ENCODE peak calls at places on chromosomes 13 and 19, in seven cellular contexts. One of them, this sample, is unnamed.

GRCh38 chr19:19256072-19256969 is 16.8 kb downstream of the TM6SF2 start:
- DNase-seq in activated naive CD4-positive, alpha-beta T cell: no peak
- DNase-seq in HS-27A: no peak
- DNase-seq in BE2C: peak
- DNase-seq in choroid plexus epithelial cell: no peak
- DNase-seq in stimulated activated CD4-positive, alpha-beta T cell treated with anti-CD3 and anti-CD28 coated beads, Interleukin-12 subunit alpha, Interleukin-12 subunit beta, amount 100 ng/mL, for 4 hours: no peak
- DNase-seq in NCI-H1092: no peak
- DNase-seq in this sample: no peak

GRCh38 chr19:39563408-39563807 is 23.4 kb upstream of the EID2 start:
- DNase-seq in activated naive CD4-positive, alpha-beta T cell: no peak
- DNase-seq in HS-27A: no peak
- DNase-seq in BE2C: no peak
- DNase-seq in choroid plexus epithelial cell: peak
- DNase-seq in stimulated activated CD4-positive, alpha-beta T cell treated with anti-CD3 and anti-CD28 coated beads, Interleukin-12 subunit alpha, Interleukin-12 subunit beta, amount 100 ng/mL, for 4 hours: no peak
- DNase-seq in NCI-H1092: no peak
- DNase-seq in this sample: no peak

GRCh38 chr19:46111376-46111775 is 13.1 kb downstream of the IGFL3 start:
- DNase-seq in activated naive CD4-positive, alpha-beta T cell: no peak
- DNase-seq in HS-27A: no peak
- DNase-seq in BE2C: no peak
- DNase-seq in choroid plexus epithelial cell: no peak
- DNase-seq in stimulated activated CD4-positive, alpha-beta T cell treated with anti-CD3 and anti-CD28 coated beads, Interleukin-12 subunit alpha, Interleukin-12 subunit beta, amount 100 ng/mL, for 4 hours: no peak
- DNase-seq in NCI-H1092: no peak
- DNase-seq in this sample: no peak

GRCh38 chr13:113765241-113765910 is 6.3 kb downstream of the TMEM255B start:
- DNase-seq in activated naive CD4-positive, alpha-beta T cell: no peak
- DNase-seq in HS-27A: no peak
- DNase-seq in BE2C: no peak
- DNase-seq in choroid plexus epithelial cell: no peak
- DNase-seq in stimulated activated CD4-positive, alpha-beta T cell treated with anti-CD3 and anti-CD28 coated beads, Interleukin-12 subunit alpha, Interleukin-12 subunit beta, amount 100 ng/mL, for 4 hours: no peak
- DNase-seq in NCI-H1092: no peak
- DNase-seq in this sample: no peak

GRCh38 chr13:19329365-19329764 is 147.7 kb upstream of the TUBA3C start:
- DNase-seq in activated naive CD4-positive, alpha-beta T cell: no peak
- DNase-seq in HS-27A: no peak
- DNase-seq in BE2C: no peak
- DNase-seq in choroid plexus epithelial cell: no peak
- DNase-seq in stimulated activated CD4-positive, alpha-beta T cell treated with anti-CD3 and anti-CD28 coated beads, Interleukin-12 subunit alpha, Interleukin-12 subunit beta, amount 100 ng/mL, for 4 hours: no peak
- DNase-seq in NCI-H1092: no peak
- DNase-seq in this sample: no peak

GRCh38 chr19:3531716-3532115 is 7.3 kb upstream of the TEKTIP1 start:
- DNase-seq in activated naive CD4-positive, alpha-beta T cell: no peak
- DNase-seq in HS-27A: no peak
- DNase-seq in BE2C: no peak
- DNase-seq in choroid plexus epithelial cell: no peak
- DNase-seq in stimulated activated CD4-positive, alpha-beta T cell treated with anti-CD3 and anti-CD28 coated beads, Interleukin-12 subunit alpha, Interleukin-12 subunit beta, amount 100 ng/mL, for 4 hours: no peak
- DNase-seq in NCI-H1092: no peak
- DNase-seq in this sample: no peak

GRCh38 chr19:38496603-38497487 is 63.4 kb downstream of the RYR1 start:
- DNase-seq in activated naive CD4-positive, alpha-beta T cell: no peak
- DNase-seq in HS-27A: no peak
- DNase-seq in BE2C: no peak
- DNase-seq in choroid plexus epithelial cell: no peak
- DNase-seq in stimulated activated CD4-positive, alpha-beta T cell treated with anti-CD3 and anti-CD28 coated beads, Interleukin-12 subunit alpha, Interleukin-12 subunit beta, amount 100 ng/mL, for 4 hours: no peak
- DNase-seq in NCI-H1092: no peak
- DNase-seq in this sample: no peak

GRCh38 chr19:53545271-53546065 is 7.5 kb downstream of the ZNF331 start:
- DNase-seq in activated naive CD4-positive, alpha-beta T cell: no peak
- DNase-seq in HS-27A: peak
- DNase-seq in BE2C: no peak
- DNase-seq in choroid plexus epithelial cell: no peak
- DNase-seq in stimulated activated CD4-positive, alpha-beta T cell treated with anti-CD3 and anti-CD28 coated beads, Interleukin-12 subunit alpha, Interleukin-12 subunit beta, amount 100 ng/mL, for 4 hours: no peak
- DNase-seq in NCI-H1092: no peak
- DNase-seq in this sample: no peak

GRCh38 chr13:30157616-30157993 is 149.7 kb downstream of the KATNAL1 start:
- DNase-seq in activated naive CD4-positive, alpha-beta T cell: no peak
- DNase-seq in HS-27A: no peak
- DNase-seq in BE2C: no peak
- DNase-seq in choroid plexus epithelial cell: no peak
- DNase-seq in stimulated activated CD4-positive, alpha-beta T cell treated with anti-CD3 and anti-CD28 coated beads, Interleukin-12 subunit alpha, Interleukin-12 subunit beta, amount 100 ng/mL, for 4 hours: no peak
- DNase-seq in NCI-H1092: no peak
- DNase-seq in this sample: no peak

GRCh38 chr19:1811472-1811894 is 593 bp downstream of the ATP8B3 start:
- DNase-seq in activated naive CD4-positive, alpha-beta T cell: no peak
- DNase-seq in HS-27A: no peak
- DNase-seq in BE2C: peak
- DNase-seq in choroid plexus epithelial cell: peak
- DNase-seq in stimulated activated CD4-positive, alpha-beta T cell treated with anti-CD3 and anti-CD28 coated beads, Interleukin-12 subunit alpha, Interleukin-12 subunit beta, amount 100 ng/mL, for 4 hours: peak
- DNase-seq in NCI-H1092: no peak
- DNase-seq in this sample: peak

GRCh38 chr19:5057860-5058259 is 88.9 kb downstream of the KDM4B start:
- DNase-seq in activated naive CD4-positive, alpha-beta T cell: no peak
- DNase-seq in HS-27A: no peak
- DNase-seq in BE2C: no peak
- DNase-seq in choroid plexus epithelial cell: peak
- DNase-seq in stimulated activated CD4-positive, alpha-beta T cell treated with anti-CD3 and anti-CD28 coated beads, Interleukin-12 subunit alpha, Interleukin-12 subunit beta, amount 100 ng/mL, for 4 hours: no peak
- DNase-seq in NCI-H1092: peak
- DNase-seq in this sample: no peak

GRCh38 chr13:99316657-99317244 is 9.6 kb upstream of the GPR183 start:
- DNase-seq in activated naive CD4-positive, alpha-beta T cell: no peak
- DNase-seq in HS-27A: no peak
- DNase-seq in BE2C: no peak
- DNase-seq in choroid plexus epithelial cell: peak
- DNase-seq in stimulated activated CD4-positive, alpha-beta T cell treated with anti-CD3 and anti-CD28 coated beads, Interleukin-12 subunit alpha, Interleukin-12 subunit beta, amount 100 ng/mL, for 4 hours: no peak
- DNase-seq in NCI-H1092: peak
- DNase-seq in this sample: no peak

GRCh38 chr13:30314562-30314961 is 7.2 kb upstream of the KATNAL1 start:
- DNase-seq in activated naive CD4-positive, alpha-beta T cell: no peak
- DNase-seq in HS-27A: no peak
- DNase-seq in BE2C: no peak
- DNase-seq in choroid plexus epithelial cell: no peak
- DNase-seq in stimulated activated CD4-positive, alpha-beta T cell treated with anti-CD3 and anti-CD28 coated beads, Interleukin-12 subunit alpha, Interleukin-12 subunit beta, amount 100 ng/mL, for 4 hours: no peak
- DNase-seq in NCI-H1092: no peak
- DNase-seq in this sample: no peak

GRCh38 chr19:41131186-41131585 is 17.0 kb downstream of the CYP2F1 start:
- DNase-seq in activated naive CD4-positive, alpha-beta T cell: no peak
- DNase-seq in HS-27A: no peak
- DNase-seq in BE2C: no peak
- DNase-seq in choroid plexus epithelial cell: no peak
- DNase-seq in stimulated activated CD4-positive, alpha-beta T cell treated with anti-CD3 and anti-CD28 coated beads, Interleukin-12 subunit alpha, Interleukin-12 subunit beta, amount 100 ng/mL, for 4 hours: no peak
- DNase-seq in NCI-H1092: no peak
- DNase-seq in this sample: no peak

GRCh38 chr13:71643466-71643865 is 223.5 kb downstream of the DACH1 start:
- DNase-seq in activated naive CD4-positive, alpha-beta T cell: no peak
- DNase-seq in HS-27A: no peak
- DNase-seq in BE2C: no peak
- DNase-seq in choroid plexus epithelial cell: no peak
- DNase-seq in stimulated activated CD4-positive, alpha-beta T cell treated with anti-CD3 and anti-CD28 coated beads, Interleukin-12 subunit alpha, Interleukin-12 subunit beta, amount 100 ng/mL, for 4 hours: no peak
- DNase-seq in NCI-H1092: no peak
- DNase-seq in this sample: no peak

GRCh38 chr13:50796463-50796862 is 47.0 kb downstream of the DLEU7 start:
- DNase-seq in activated naive CD4-positive, alpha-beta T cell: no peak
- DNase-seq in HS-27A: no peak
- DNase-seq in BE2C: no peak
- DNase-seq in choroid plexus epithelial cell: no peak
- DNase-seq in stimulated activated CD4-positive, alpha-beta T cell treated with anti-CD3 and anti-CD28 coated beads, Interleukin-12 subunit alpha, Interleukin-12 subunit beta, amount 100 ng/mL, for 4 hours: no peak
- DNase-seq in NCI-H1092: no peak
- DNase-seq in this sample: no peak

GRCh38 chr13:85362980-85363379 is 436.2 kb downstream of the SLITRK6 start:
- DNase-seq in activated naive CD4-positive, alpha-beta T cell: no peak
- DNase-seq in HS-27A: no peak
- DNase-seq in BE2C: no peak
- DNase-seq in choroid plexus epithelial cell: no peak
- DNase-seq in stimulated activated CD4-positive, alpha-beta T cell treated with anti-CD3 and anti-CD28 coated beads, Interleukin-12 subunit alpha, Interleukin-12 subunit beta, amount 100 ng/mL, for 4 hours: no peak
- DNase-seq in NCI-H1092: no peak
- DNase-seq in this sample: no peak

GRCh38 chr13:44718467-44718866 is 142.3 kb upstream of the TSC22D1 start:
- DNase-seq in activated naive CD4-positive, alpha-beta T cell: no peak
- DNase-seq in HS-27A: no peak
- DNase-seq in BE2C: no peak
- DNase-seq in choroid plexus epithelial cell: no peak
- DNase-seq in stimulated activated CD4-positive, alpha-beta T cell treated with anti-CD3 and anti-CD28 coated beads, Interleukin-12 subunit alpha, Interleukin-12 subunit beta, amount 100 ng/mL, for 4 hours: no peak
- DNase-seq in NCI-H1092: no peak
- DNase-seq in this sample: no peak

GRCh38 chr19:17183858-17184271 is 31.3 kb upstream of the USE1 start:
- DNase-seq in activated naive CD4-positive, alpha-beta T cell: no peak
- DNase-seq in HS-27A: no peak
- DNase-seq in BE2C: no peak
- DNase-seq in choroid plexus epithelial cell: no peak
- DNase-seq in stimulated activated CD4-positive, alpha-beta T cell treated with anti-CD3 and anti-CD28 coated beads, Interleukin-12 subunit alpha, Interleukin-12 subunit beta, amount 100 ng/mL, for 4 hours: no peak
- DNase-seq in NCI-H1092: no peak
- DNase-seq in this sample: no peak

GRCh38 chr13:44697058-44697457 is 120.9 kb upstream of the TSC22D1 start:
- DNase-seq in activated naive CD4-positive, alpha-beta T cell: no peak
- DNase-seq in HS-27A: no peak
- DNase-seq in BE2C: no peak
- DNase-seq in choroid plexus epithelial cell: no peak
- DNase-seq in stimulated activated CD4-positive, alpha-beta T cell treated with anti-CD3 and anti-CD28 coated beads, Interleukin-12 subunit alpha, Interleukin-12 subunit beta, amount 100 ng/mL, for 4 hours: no peak
- DNase-seq in NCI-H1092: no peak
- DNase-seq in this sample: no peak

GRCh38 chr13:51801631-51802099 is 2.3 kb downstream of the DHRS12 start:
- DNase-seq in activated naive CD4-positive, alpha-beta T cell: no peak
- DNase-seq in HS-27A: no peak
- DNase-seq in BE2C: no peak
- DNase-seq in choroid plexus epithelial cell: no peak
- DNase-seq in stimulated activated CD4-positive, alpha-beta T cell treated with anti-CD3 and anti-CD28 coated beads, Interleukin-12 subunit alpha, Interleukin-12 subunit beta, amount 100 ng/mL, for 4 hours: no peak
- DNase-seq in NCI-H1092: peak
- DNase-seq in this sample: peak

GRCh38 chr13:48741377-48741776 is 87.6 kb downstream of the CYSLTR2 start:
- DNase-seq in activated naive CD4-positive, alpha-beta T cell: no peak
- DNase-seq in HS-27A: no peak
- DNase-seq in BE2C: no peak
- DNase-seq in choroid plexus epithelial cell: peak
- DNase-seq in stimulated activated CD4-positive, alpha-beta T cell treated with anti-CD3 and anti-CD28 coated beads, Interleukin-12 subunit alpha, Interleukin-12 subunit beta, amount 100 ng/mL, for 4 hours: no peak
- DNase-seq in NCI-H1092: no peak
- DNase-seq in this sample: no peak

GRCh38 chr19:41327499-41328156 is 17.7 kb downstream of the CCDC97 start:
- DNase-seq in activated naive CD4-positive, alpha-beta T cell: peak
- DNase-seq in HS-27A: no peak
- DNase-seq in BE2C: peak
- DNase-seq in choroid plexus epithelial cell: peak
- DNase-seq in stimulated activated CD4-positive, alpha-beta T cell treated with anti-CD3 and anti-CD28 coated beads, Interleukin-12 subunit alpha, Interleukin-12 subunit beta, amount 100 ng/mL, for 4 hours: peak
- DNase-seq in NCI-H1092: no peak
- DNase-seq in this sample: peak

GRCh38 chr19:19747357-19748220 is 14.7 kb upstream of the ZNF14 start:
- DNase-seq in activated naive CD4-positive, alpha-beta T cell: no peak
- DNase-seq in HS-27A: no peak
- DNase-seq in BE2C: no peak
- DNase-seq in choroid plexus epithelial cell: no peak
- DNase-seq in stimulated activated CD4-positive, alpha-beta T cell treated with anti-CD3 and anti-CD28 coated beads, Interleukin-12 subunit alpha, Interleukin-12 subunit beta, amount 100 ng/mL, for 4 hours: no peak
- DNase-seq in NCI-H1092: no peak
- DNase-seq in this sample: no peak

GRCh38 chr13:109790951-109791605 is 4.7 kb upstream of the IRS2 start:
- DNase-seq in activated naive CD4-positive, alpha-beta T cell: peak
- DNase-seq in HS-27A: no peak
- DNase-seq in BE2C: peak
- DNase-seq in choroid plexus epithelial cell: peak
- DNase-seq in stimulated activated CD4-positive, alpha-beta T cell treated with anti-CD3 and anti-CD28 coated beads, Interleukin-12 subunit alpha, Interleukin-12 subunit beta, amount 100 ng/mL, for 4 hours: no peak
- DNase-seq in NCI-H1092: peak
- DNase-seq in this sample: no peak

GRCh38 chr13:79692846-79693245 is 211.9 kb downstream of the NDFIP2 start:
- DNase-seq in activated naive CD4-positive, alpha-beta T cell: no peak
- DNase-seq in HS-27A: no peak
- DNase-seq in BE2C: no peak
- DNase-seq in choroid plexus epithelial cell: no peak
- DNase-seq in stimulated activated CD4-positive, alpha-beta T cell treated with anti-CD3 and anti-CD28 coated beads, Interleukin-12 subunit alpha, Interleukin-12 subunit beta, amount 100 ng/mL, for 4 hours: no peak
- DNase-seq in NCI-H1092: no peak
- DNase-seq in this sample: no peak

GRCh38 chr13:98293570-98294142 is 116.6 kb upstream of the RNF113B start:
- DNase-seq in activated naive CD4-positive, alpha-beta T cell: no peak
- DNase-seq in HS-27A: no peak
- DNase-seq in BE2C: no peak
- DNase-seq in choroid plexus epithelial cell: peak
- DNase-seq in stimulated activated CD4-positive, alpha-beta T cell treated with anti-CD3 and anti-CD28 coated beads, Interleukin-12 subunit alpha, Interleukin-12 subunit beta, amount 100 ng/mL, for 4 hours: no peak
- DNase-seq in NCI-H1092: no peak
- DNase-seq in this sample: no peak

GRCh38 chr19:5832527-5833216 is 6.8 kb downstream of the FUT6 start:
- DNase-seq in activated naive CD4-positive, alpha-beta T cell: no peak
- DNase-seq in HS-27A: no peak
- DNase-seq in BE2C: no peak
- DNase-seq in choroid plexus epithelial cell: no peak
- DNase-seq in stimulated activated CD4-positive, alpha-beta T cell treated with anti-CD3 and anti-CD28 coated beads, Interleukin-12 subunit alpha, Interleukin-12 subunit beta, amount 100 ng/mL, for 4 hours: no peak
- DNase-seq in NCI-H1092: no peak
- DNase-seq in this sample: no peak

GRCh38 chr19:33797821-33798633 is 1.4 kb downstream of the KCTD15 start:
- DNase-seq in activated naive CD4-positive, alpha-beta T cell: no peak
- DNase-seq in HS-27A: no peak
- DNase-seq in BE2C: peak
- DNase-seq in choroid plexus epithelial cell: peak
- DNase-seq in stimulated activated CD4-positive, alpha-beta T cell treated with anti-CD3 and anti-CD28 coated beads, Interleukin-12 subunit alpha, Interleukin-12 subunit beta, amount 100 ng/mL, for 4 hours: no peak
- DNase-seq in NCI-H1092: no peak
- DNase-seq in this sample: no peak

GRCh38 chr13:47903836-47904235 is 97.2 kb downstream of the SUCLA2 start:
- DNase-seq in activated naive CD4-positive, alpha-beta T cell: no peak
- DNase-seq in HS-27A: no peak
- DNase-seq in BE2C: no peak
- DNase-seq in choroid plexus epithelial cell: peak
- DNase-seq in stimulated activated CD4-positive, alpha-beta T cell treated with anti-CD3 and anti-CD28 coated beads, Interleukin-12 subunit alpha, Interleukin-12 subunit beta, amount 100 ng/mL, for 4 hours: no peak
- DNase-seq in NCI-H1092: no peak
- DNase-seq in this sample: no peak

GRCh38 chr13:106381083-106381482 is 154.4 kb downstream of the EFNB2 start:
- DNase-seq in activated naive CD4-positive, alpha-beta T cell: no peak
- DNase-seq in HS-27A: no peak
- DNase-seq in BE2C: no peak
- DNase-seq in choroid plexus epithelial cell: peak
- DNase-seq in stimulated activated CD4-positive, alpha-beta T cell treated with anti-CD3 and anti-CD28 coated beads, Interleukin-12 subunit alpha, Interleukin-12 subunit beta, amount 100 ng/mL, for 4 hours: no peak
- DNase-seq in NCI-H1092: no peak
- DNase-seq in this sample: no peak

GRCh38 chr13:113887700-113888201 is 23.9 kb upstream of the GAS6 start:
- DNase-seq in activated naive CD4-positive, alpha-beta T cell: no peak
- DNase-seq in HS-27A: no peak
- DNase-seq in BE2C: no peak
- DNase-seq in choroid plexus epithelial cell: peak
- DNase-seq in stimulated activated CD4-positive, alpha-beta T cell treated with anti-CD3 and anti-CD28 coated beads, Interleukin-12 subunit alpha, Interleukin-12 subunit beta, amount 100 ng/mL, for 4 hours: no peak
- DNase-seq in NCI-H1092: no peak
- DNase-seq in this sample: no peak

GRCh38 chr13:24822640-24823039 is 58.7 kb downstream of the RNF17 start:
- DNase-seq in activated naive CD4-positive, alpha-beta T cell: no peak
- DNase-seq in HS-27A: no peak
- DNase-seq in BE2C: no peak
- DNase-seq in choroid plexus epithelial cell: no peak
- DNase-seq in stimulated activated CD4-positive, alpha-beta T cell treated with anti-CD3 and anti-CD28 coated beads, Interleukin-12 subunit alpha, Interleukin-12 subunit beta, amount 100 ng/mL, for 4 hours: no peak
- DNase-seq in NCI-H1092: no peak
- DNase-seq in this sample: no peak

GRCh38 chr19:35731353-35731752 is 10.9 kb downstream of the IGFLR1 start:
- DNase-seq in activated naive CD4-positive, alpha-beta T cell: no peak
- DNase-seq in HS-27A: no peak
- DNase-seq in BE2C: no peak
- DNase-seq in choroid plexus epithelial cell: no peak
- DNase-seq in stimulated activated CD4-positive, alpha-beta T cell treated with anti-CD3 and anti-CD28 coated beads, Interleukin-12 subunit alpha, Interleukin-12 subunit beta, amount 100 ng/mL, for 4 hours: no peak
- DNase-seq in NCI-H1092: no peak
- DNase-seq in this sample: no peak

GRCh38 chr19:47719047-47719885 is 6.0 kb downstream of the EHD2 start:
- DNase-seq in activated naive CD4-positive, alpha-beta T cell: no peak
- DNase-seq in HS-27A: peak
- DNase-seq in BE2C: peak
- DNase-seq in choroid plexus epithelial cell: peak
- DNase-seq in stimulated activated CD4-positive, alpha-beta T cell treated with anti-CD3 and anti-CD28 coated beads, Interleukin-12 subunit alpha, Interleukin-12 subunit beta, amount 100 ng/mL, for 4 hours: no peak
- DNase-seq in NCI-H1092: no peak
- DNase-seq in this sample: peak